ENCODE peak calls at places on chromosome 18, in five cellular contexts. U, D, W, H and P are unnamed samples.

GRCh38 chr18:58552057-58552461 is 76.8 kb downstream of the ALPK2 start:
- DNase-seq in U (no peak), W (no peak), H (no peak), D (no peak), P (no peak)

GRCh38 chr18:45626330-45627203 is 11.3 kb downstream of the SLC14A2 start:
- DNase-seq in D (no peak), H (peak; percentile 30), W (no peak), U (no peak), P (peak; percentile 60)

GRCh38 chr18:58310517-58310916 is 266.5 kb downstream of the NEDD4L start:
- DNase-seq in D (no peak), H (no peak), W (no peak), U (no peak), P (no peak)

GRCh38 chr18:2180586-2180985 is 390.7 kb downstream of the METTL4 start:
- DNase-seq in H (no peak), D (no peak), W (no peak), U (no peak), P (no peak)

GRCh38 chr18:34055227-34055626 is 169.5 kb downstream of the NOL4 start:
- DNase-seq in W (no peak), D (no peak), U (no peak), H (no peak), P (no peak)

GRCh38 chr18:8254664-8255063 is 354.6 kb upstream of the RAB12 start:
- DNase-seq in W (no peak), U (no peak), D (no peak), H (no peak), P (no peak)

GRCh38 chr18:74060511-74061028 is 87.1 kb downstream of the FBXO15 start:
- DNase-seq in H (no peak), W (no peak), U (no peak), D (no peak), P (no peak)

GRCh38 chr18:56639094-56639361 is 636 bp upstream of the TXNL1 start:
- DNase-seq in D (no peak), U (no peak), H (no peak), W (no peak), P (no peak)

GRCh38 chr18:8031496-8031895 is 464.4 kb downstream of the PTPRM start:
- DNase-seq in W (no peak), D (no peak), U (no peak), H (no peak), P (no peak)

GRCh38 chr18:74288730-74289129 is 3.0 kb downstream of the CYB5A start:
- DNase-seq in U (no peak), H (no peak), W (no peak), D (no peak), P (no peak)

GRCh38 chr18:73365018-73365417 is 497.2 kb upstream of the NETO1 start:
- DNase-seq in W (no peak), H (no peak), U (no peak), D (no peak), P (no peak)

GRCh38 chr18:21769206-21769605 is 28.6 kb downstream of the MIB1 start:
- DNase-seq in H (no peak), W (no peak), D (no peak), U (no peak), P (no peak)

GRCh38 chr18:46536215-46536874 is 120.7 kb downstream of the LOXHD1 start:
- DNase-seq in U (no peak), H (no peak), W (no peak), D (peak; percentile 35), P (no peak)

GRCh38 chr18:73232933-73233332 is 365.1 kb upstream of the NETO1 start:
- DNase-seq in H (no peak), W (no peak), U (no peak), D (no peak), P (no peak)

GRCh38 chr18:2555895-2556294 is 15.4 kb downstream of the METTL4 start:
- DNase-seq in D (no peak), W (no peak), H (no peak), U (no peak), P (no peak)

GRCh38 chr18:10895976-10896375 is 253.4 kb downstream of the PIEZO2 start:
- DNase-seq in D (no peak), H (no peak), U (no peak), W (no peak), P (no peak)

GRCh38 chr18:3233433-3234168 is 13.8 kb upstream of the MYOM1 start:
- DNase-seq in U (no peak), D (no peak), W (no peak), H (no peak), P (no peak)

DNA sequence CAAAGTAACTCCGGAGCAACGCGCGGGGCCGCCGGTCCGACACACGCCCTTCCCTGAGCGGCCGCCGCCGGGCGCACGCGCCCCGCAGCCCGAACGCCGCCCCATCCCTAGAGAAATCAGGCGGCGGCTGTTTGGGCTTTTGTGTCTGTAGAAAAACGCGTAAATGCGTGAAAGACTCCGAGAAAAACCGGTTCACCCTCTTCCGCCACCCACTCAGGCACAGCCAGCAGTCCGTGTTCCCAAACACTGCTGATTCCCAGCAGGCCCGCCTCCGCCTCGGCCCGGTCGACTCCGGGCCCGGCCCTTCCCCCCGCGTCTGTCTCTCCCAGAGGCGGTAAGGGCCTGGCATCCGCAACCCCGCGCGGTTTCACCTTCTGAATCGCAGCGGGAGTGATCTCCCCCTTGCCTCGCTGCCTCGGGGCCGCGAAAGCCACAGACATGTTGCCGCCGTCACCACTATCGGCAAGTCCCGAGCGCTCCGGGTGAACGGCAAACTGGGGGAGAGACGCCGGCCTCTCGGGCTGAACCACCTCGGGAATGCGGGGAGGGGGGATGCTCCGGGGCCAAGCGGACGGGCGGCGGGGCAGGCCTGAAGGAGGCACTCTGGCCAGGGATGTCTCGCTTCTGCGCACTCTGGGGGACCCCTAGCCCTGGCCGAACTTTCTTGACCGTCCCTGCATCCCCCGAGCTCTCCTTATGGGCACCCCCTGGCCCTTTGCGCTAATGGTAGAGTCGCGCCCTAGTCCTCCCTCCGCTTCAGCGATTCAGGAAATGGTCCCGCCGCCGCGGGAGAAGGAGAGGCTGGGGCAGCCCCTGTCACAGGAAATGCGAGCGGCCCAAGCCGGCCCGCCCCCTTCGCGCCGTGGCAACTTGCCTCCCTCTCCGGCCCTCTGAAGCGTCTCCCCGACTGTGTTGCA is at the start of gene SS18:
- DNase-seq in H (peak; percentile 85), U (peak; percentile 91), D (peak; percentile 72), W (peak; percentile 81), P (peak; percentile 92)
- TF ChIP-seq CTCF in H (no peak), U (no peak), D (no peak), W (no peak), P (no peak)

GRCh38 chr18:59607471-59607870 is 89.8 kb downstream of the CCBE1 start:
- DNase-seq in H (no peak), U (no peak), D (no peak), W (no peak), P (no peak)

GRCh38 chr18:59606193-59607175 is 90.7 kb downstream of the CCBE1 start:
- DNase-seq in D (no peak), H (no peak), W (no peak), U (no peak), P (no peak)

GRCh38 chr18:59609654-59610053 is 87.6 kb downstream of the CCBE1 start:
- DNase-seq in W (no peak), H (no peak), U (no peak), D (no peak), P (no peak)

GRCh38 chr18:59605633-59606192 is 91.5 kb downstream of the CCBE1 start:
- DNase-seq in U (no peak), W (no peak), D (no peak), H (no peak), P (no peak)

DNA sequence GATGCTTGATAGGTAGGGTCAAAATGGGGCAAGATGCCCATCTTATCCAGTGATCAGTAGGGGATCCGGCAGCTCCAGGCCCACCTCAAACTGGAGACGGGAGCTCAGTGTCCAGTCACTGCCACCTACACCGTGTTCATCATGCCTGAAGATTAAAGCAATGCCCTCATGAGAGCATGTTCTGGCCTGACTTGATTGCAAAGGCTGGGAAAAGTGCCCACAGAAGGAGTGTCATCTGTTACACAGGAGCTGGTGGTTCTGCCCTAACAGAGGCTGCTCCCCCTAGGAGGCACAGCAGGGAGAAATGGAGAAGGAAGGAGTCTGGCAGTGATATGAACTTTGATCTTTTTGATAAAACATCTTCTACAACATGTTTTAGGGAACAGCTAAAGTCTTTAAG is 92.3 kb downstream of the CCBE1 start:
- DNase-seq in H (no peak), U (no peak), W (no peak), D (no peak), P (no peak)
- TF ChIP-seq CTCF in H (no peak), U (no peak), W (no peak), D (no peak), P (no peak)

GRCh38 chr18:36728345-36728744 is 100.5 kb downstream of the TPGS2 start:
- DNase-seq in W (no peak), U (no peak), H (no peak), D (no peak), P (no peak)
- TF ChIP-seq CTCF in W (no peak), U (no peak), H (no peak), D (no peak), P (no peak)

GRCh38 chr18:23641937-23642666 is 20.6 kb downstream of the ANKRD29 start:
- DNase-seq in W (no peak), U (no peak), D (no peak), H (no peak), P (no peak)

GRCh38 chr18:23641143-23641720 is 21.5 kb downstream of the ANKRD29 start:
- DNase-seq in H (no peak), U (no peak), W (no peak), D (no peak), P (no peak)

GRCh38 chr18:23643815-23644214 is 18.9 kb downstream of the ANKRD29 start:
- DNase-seq in W (no peak), D (no peak), H (no peak), U (no peak), P (no peak)

GRCh38 chr18:23636041-23636399 is 26.7 kb downstream of the ANKRD29 start:
- DNase-seq in D (no peak), W (no peak), H (no peak), U (no peak), P (no peak)

GRCh38 chr18:23640023-23640422 is 22.7 kb downstream of the ANKRD29 start:
- DNase-seq in W (no peak), D (no peak), H (no peak), U (no peak), P (no peak)
- TF ChIP-seq CTCF in W (no peak), D (no peak), H (no peak), U (no peak), P (no peak)

GRCh38 chr18:68176901-68177300 is 538.0 kb downstream of the TMX3 start:
- DNase-seq in U (no peak), D (no peak), H (no peak), W (no peak), P (no peak)

GRCh38 chr18:68177807-68178702 is 536.9 kb downstream of the TMX3 start:
- DNase-seq in H (no peak), W (no peak), D (no peak), U (no peak), P (no peak)

DNA sequence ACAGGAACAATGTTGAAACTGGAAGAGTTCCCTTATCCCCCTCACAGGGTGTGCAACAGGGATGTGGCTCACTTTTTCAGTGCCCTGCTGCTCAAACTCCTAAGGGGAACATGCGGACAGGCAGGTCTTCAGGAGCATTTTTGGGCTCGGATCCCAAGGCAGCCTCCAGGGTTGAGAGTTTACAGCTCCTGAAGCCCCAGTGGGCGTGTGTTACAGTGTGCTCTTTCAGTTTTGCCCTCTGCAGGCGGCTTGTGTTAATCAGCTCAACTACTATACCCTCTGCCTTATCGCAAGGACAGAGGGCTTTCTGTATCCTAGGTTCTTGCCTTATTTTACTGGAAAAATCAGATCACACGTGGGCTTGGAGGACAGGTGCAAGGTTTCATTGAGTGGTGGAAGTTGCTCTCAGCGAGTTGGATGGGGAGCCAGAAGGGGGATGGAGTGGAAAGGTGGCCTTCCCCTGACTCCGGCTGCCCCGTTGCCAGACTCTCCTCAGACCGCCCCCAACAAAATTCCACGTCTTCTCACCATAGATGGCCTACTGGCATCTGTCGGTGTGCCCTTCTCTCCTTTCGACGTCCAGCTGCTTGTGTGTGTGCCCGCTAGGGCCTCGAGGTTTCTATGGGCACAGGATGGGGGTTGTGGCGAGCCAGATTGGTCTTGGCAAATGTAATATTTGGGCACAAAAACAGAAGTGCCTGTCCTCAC is 541.9 kb downstream of the TMX3 start:
- DNase-seq in W (no peak), D (no peak), U (no peak), H (peak; percentile 4), P (no peak)
- TF ChIP-seq CTCF in W (no peak), D (no peak), U (no peak), H (peak; percentile 35), P (no peak)